ENCODE peak calls at places on chromosome 18, in seven cellular contexts. One of them, this sample, is unnamed.

GRCh38 chr18:79487198-79488165 is 91.8 kb downstream of the NFATC1 start:
- DNase-seq in dorsolateral prefrontal cortex: no peak
- DNase-seq in epithelial cell of esophagus: no peak
- DNase-seq in tibial nerve: no peak
- DNase-seq in fibroblast of pulmonary artery: no peak
- DNase-seq in cardiac muscle cell: no peak
- DNase-seq in AG04449: no peak
- DNase-seq in this sample: peak

GRCh38 chr18:22637787-22638186 is 220.1 kb upstream of the CTAGE1 start:
- DNase-seq in fibroblast of pulmonary artery: peak
- DNase-seq in epithelial cell of esophagus: peak
- DNase-seq in dorsolateral prefrontal cortex: no peak
- DNase-seq in AG04449: peak
- DNase-seq in tibial nerve: no peak
- DNase-seq in cardiac muscle cell: peak
- DNase-seq in this sample: no peak

GRCh38 chr18:43572165-43572564 is 294.9 kb upstream of the SYT4 start:
- DNase-seq in epithelial cell of esophagus: no peak
- DNase-seq in tibial nerve: no peak
- DNase-seq in cardiac muscle cell: no peak
- DNase-seq in fibroblast of pulmonary artery: no peak
- DNase-seq in dorsolateral prefrontal cortex: no peak
- DNase-seq in AG04449: no peak
- DNase-seq in this sample: no peak

GRCh38 chr18:32804126-32804888 is 31.5 kb upstream of the KLHL14 start:
- DNase-seq in fibroblast of pulmonary artery: no peak
- DNase-seq in tibial nerve: no peak
- DNase-seq in AG04449: no peak
- DNase-seq in cardiac muscle cell: no peak
- DNase-seq in epithelial cell of esophagus: no peak
- DNase-seq in dorsolateral prefrontal cortex: no peak
- DNase-seq in this sample: no peak

GRCh38 chr18:70397259-70397925 is 108.5 kb downstream of the SOCS6 start:
- DNase-seq in cardiac muscle cell: no peak
- DNase-seq in tibial nerve: no peak
- DNase-seq in fibroblast of pulmonary artery: no peak
- DNase-seq in epithelial cell of esophagus: peak
- DNase-seq in dorsolateral prefrontal cortex: no peak
- DNase-seq in AG04449: no peak
- DNase-seq in this sample: no peak

GRCh38 chr18:57951110-57951796 is 92.8 kb upstream of the NEDD4L start:
- DNase-seq in cardiac muscle cell: no peak
- DNase-seq in fibroblast of pulmonary artery: no peak
- DNase-seq in epithelial cell of esophagus: peak
- DNase-seq in AG04449: no peak
- DNase-seq in tibial nerve: no peak
- DNase-seq in dorsolateral prefrontal cortex: no peak
- DNase-seq in this sample: no peak

GRCh38 chr18:24862225-24862893 is 401.9 kb downstream of the HRH4 start:
- DNase-seq in fibroblast of pulmonary artery: no peak
- DNase-seq in AG04449: no peak
- DNase-seq in epithelial cell of esophagus: no peak
- DNase-seq in tibial nerve: peak
- DNase-seq in cardiac muscle cell: no peak
- DNase-seq in dorsolateral prefrontal cortex: no peak
- DNase-seq in this sample: no peak

GRCh38 chr18:10927290-10927979 is 221.9 kb downstream of the PIEZO2 start:
- DNase-seq in fibroblast of pulmonary artery: peak
- DNase-seq in dorsolateral prefrontal cortex: no peak
- DNase-seq in cardiac muscle cell: peak
- DNase-seq in AG04449: no peak
- DNase-seq in tibial nerve: no peak
- DNase-seq in epithelial cell of esophagus: no peak
- DNase-seq in this sample: no peak

GRCh38 chr18:78992041-78992735 is 12.6 kb downstream of the SALL3 start:
- DNase-seq in AG04449: no peak
- DNase-seq in epithelial cell of esophagus: no peak
- DNase-seq in tibial nerve: no peak
- DNase-seq in cardiac muscle cell: no peak
- DNase-seq in dorsolateral prefrontal cortex: no peak
- DNase-seq in fibroblast of pulmonary artery: no peak
- DNase-seq in this sample: peak

GRCh38 chr18:6752200-6752873 is 22.8 kb downstream of the ARHGAP28 start:
- DNase-seq in cardiac muscle cell: peak
- DNase-seq in epithelial cell of esophagus: no peak
- DNase-seq in fibroblast of pulmonary artery: peak
- DNase-seq in AG04449: no peak
- DNase-seq in dorsolateral prefrontal cortex: no peak
- DNase-seq in tibial nerve: no peak
- DNase-seq in this sample: no peak

GRCh38 chr18:49519041-49519971 is 32.3 kb upstream of the C18orf32 start:
- DNase-seq in cardiac muscle cell: no peak
- DNase-seq in epithelial cell of esophagus: no peak
- DNase-seq in tibial nerve: no peak
- DNase-seq in fibroblast of pulmonary artery: no peak
- DNase-seq in dorsolateral prefrontal cortex: no peak
- DNase-seq in AG04449: no peak
- DNase-seq in this sample: no peak

GRCh38 chr18:71304856-71305255 is 1016.0 kb downstream of the SOCS6 start:
- DNase-seq in AG04449: no peak
- DNase-seq in tibial nerve: no peak
- DNase-seq in cardiac muscle cell: no peak
- DNase-seq in dorsolateral prefrontal cortex: no peak
- DNase-seq in epithelial cell of esophagus: no peak
- DNase-seq in fibroblast of pulmonary artery: no peak
- DNase-seq in this sample: no peak

GRCh38 chr18:26865557-26865956 is at the start of gene AQP4:
- DNase-seq in fibroblast of pulmonary artery: no peak
- DNase-seq in cardiac muscle cell: no peak
- DNase-seq in dorsolateral prefrontal cortex: peak
- DNase-seq in AG04449: no peak
- DNase-seq in epithelial cell of esophagus: no peak
- DNase-seq in tibial nerve: no peak
- DNase-seq in this sample: no peak

GRCh38 chr18:55779711-55780590 is 192.0 kb upstream of the TCF4 start:
- DNase-seq in epithelial cell of esophagus: peak
- DNase-seq in tibial nerve: no peak
- DNase-seq in AG04449: no peak
- DNase-seq in cardiac muscle cell: peak
- DNase-seq in dorsolateral prefrontal cortex: peak
- DNase-seq in fibroblast of pulmonary artery: peak
- DNase-seq in this sample: peak

GRCh38 chr18:68549257-68549871 is 165.5 kb downstream of the TMX3 start:
- DNase-seq in AG04449: peak
- DNase-seq in epithelial cell of esophagus: no peak
- DNase-seq in tibial nerve: no peak
- DNase-seq in fibroblast of pulmonary artery: peak
- DNase-seq in cardiac muscle cell: peak
- DNase-seq in dorsolateral prefrontal cortex: no peak
- DNase-seq in this sample: no peak

GRCh38 chr18:61531182-61531581 is 198.0 kb downstream of the CDH20 start:
- DNase-seq in dorsolateral prefrontal cortex: peak
- DNase-seq in tibial nerve: no peak
- DNase-seq in fibroblast of pulmonary artery: peak
- DNase-seq in cardiac muscle cell: peak
- DNase-seq in AG04449: no peak
- DNase-seq in epithelial cell of esophagus: no peak
- DNase-seq in this sample: no peak

GRCh38 chr18:49486617-49486958 is 446 bp downstream of the C18orf32 start:
- DNase-seq in cardiac muscle cell: no peak
- DNase-seq in dorsolateral prefrontal cortex: peak
- DNase-seq in fibroblast of pulmonary artery: peak
- DNase-seq in AG04449: no peak
- DNase-seq in tibial nerve: no peak
- DNase-seq in epithelial cell of esophagus: no peak
- DNase-seq in this sample: no peak

GRCh38 chr18:4236940-4237686 is 218.0 kb downstream of the DLGAP1 start:
- DNase-seq in dorsolateral prefrontal cortex: no peak
- DNase-seq in fibroblast of pulmonary artery: no peak
- DNase-seq in epithelial cell of esophagus: no peak
- DNase-seq in AG04449: no peak
- DNase-seq in cardiac muscle cell: no peak
- DNase-seq in tibial nerve: no peak
- DNase-seq in this sample: no peak

GRCh38 chr18:78813898-78814297 is 165.7 kb upstream of the SALL3 start:
- DNase-seq in epithelial cell of esophagus: no peak
- DNase-seq in AG04449: no peak
- DNase-seq in cardiac muscle cell: no peak
- DNase-seq in fibroblast of pulmonary artery: no peak
- DNase-seq in tibial nerve: no peak
- DNase-seq in dorsolateral prefrontal cortex: no peak
- DNase-seq in this sample: no peak

DNA sequence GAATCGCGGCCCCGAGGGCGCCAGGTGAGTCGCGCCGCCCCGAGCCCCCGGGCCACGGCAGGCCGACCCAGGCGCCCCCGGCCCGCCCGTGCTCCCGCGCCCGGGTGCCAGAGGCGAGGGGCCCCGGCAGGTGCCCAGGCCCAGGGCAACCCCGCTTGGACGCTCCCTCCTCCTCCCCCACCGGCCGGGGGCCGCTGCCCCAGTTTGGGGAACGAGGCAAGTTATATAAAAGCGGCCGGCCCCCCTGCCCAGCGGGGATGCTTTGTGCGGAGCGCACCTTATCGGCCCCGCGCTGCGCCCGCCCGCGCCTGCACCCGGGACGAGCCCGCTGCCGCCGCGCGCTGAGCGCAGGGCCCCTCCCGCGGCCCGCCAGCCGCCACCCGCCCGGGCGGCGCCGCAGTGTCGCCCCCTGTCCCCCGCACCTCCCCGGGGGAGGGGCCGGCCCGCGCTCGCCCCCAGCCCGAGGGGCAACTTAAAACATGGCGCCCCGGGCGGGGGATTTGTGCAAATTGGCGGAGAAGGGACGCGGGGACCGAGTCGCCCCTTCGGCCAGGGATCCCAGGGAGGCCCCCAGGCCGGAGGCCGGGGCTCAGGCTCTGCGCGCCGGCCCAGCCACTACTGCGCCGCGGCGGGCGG is 643 bp downstream of the EPB41L3 start:
- DNase-seq in cardiac muscle cell: no peak
- DNase-seq in AG04449: no peak
- DNase-seq in fibroblast of pulmonary artery: no peak
- DNase-seq in dorsolateral prefrontal cortex: no peak
- DNase-seq in tibial nerve: no peak
- DNase-seq in epithelial cell of esophagus: no peak
- DNase-seq in this sample: peak
- TF ChIP-seq CTCF in cardiac muscle cell: no peak
- TF ChIP-seq CTCF in AG04449: no peak
- TF ChIP-seq CTCF in fibroblast of pulmonary artery: no peak
- TF ChIP-seq CTCF in dorsolateral prefrontal cortex: no peak
- TF ChIP-seq CTCF in tibial nerve: no peak
- TF ChIP-seq CTCF in epithelial cell of esophagus: no peak
- TF ChIP-seq CTCF in this sample: no peak

DNA sequence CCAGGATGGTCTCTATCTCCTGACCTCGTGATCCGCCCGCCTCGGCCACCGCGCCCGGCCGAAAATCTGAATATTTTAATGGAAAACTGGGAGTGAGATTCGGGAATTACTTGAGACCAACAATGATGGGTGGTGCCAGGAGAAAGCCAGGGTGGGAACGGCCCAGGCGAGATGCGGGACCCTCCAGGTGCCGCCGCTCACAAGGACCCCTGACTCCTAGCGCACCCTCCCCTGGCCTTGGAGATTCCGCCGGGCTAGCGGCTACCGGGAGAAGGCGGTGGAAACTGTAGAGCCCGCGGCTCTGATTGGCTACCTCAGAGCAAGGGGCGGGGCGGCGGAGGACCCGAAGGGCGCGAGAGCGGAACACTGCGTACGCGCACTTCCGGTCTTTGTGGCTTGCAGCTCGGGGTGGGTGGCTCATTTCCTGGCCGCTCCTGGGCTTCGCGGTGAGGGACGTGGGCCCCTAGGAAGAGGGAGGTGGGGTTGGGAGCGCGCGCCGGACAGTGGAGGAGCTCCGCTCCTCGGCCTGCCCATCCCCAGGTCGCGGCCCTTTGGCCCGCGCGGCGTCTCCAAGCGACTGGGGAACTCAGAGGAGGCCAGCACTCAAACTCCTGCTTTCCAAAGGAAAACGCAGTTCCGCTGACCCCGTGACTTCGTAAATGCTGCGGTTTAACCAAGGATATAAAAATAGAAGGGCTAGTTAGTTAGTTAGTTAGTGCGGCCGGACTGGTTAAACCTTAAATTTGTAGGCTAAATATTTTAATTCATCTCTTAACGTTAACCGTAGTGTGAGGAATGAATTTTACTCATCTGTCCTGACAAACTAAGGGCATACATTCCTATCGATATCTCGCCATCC is at the start of gene ZNF397:
- DNase-seq in fibroblast of pulmonary artery: peak
- DNase-seq in tibial nerve: peak
- DNase-seq in AG04449: peak
- DNase-seq in dorsolateral prefrontal cortex: peak
- DNase-seq in epithelial cell of esophagus: peak
- DNase-seq in cardiac muscle cell: peak
- DNase-seq in this sample: peak
- TF ChIP-seq CTCF in fibroblast of pulmonary artery: no peak
- TF ChIP-seq CTCF in tibial nerve: no peak
- TF ChIP-seq CTCF in AG04449: no peak
- TF ChIP-seq CTCF in dorsolateral prefrontal cortex: no peak
- TF ChIP-seq CTCF in epithelial cell of esophagus: no peak
- TF ChIP-seq CTCF in cardiac muscle cell: no peak
- TF ChIP-seq CTCF in this sample: no peak

DNA sequence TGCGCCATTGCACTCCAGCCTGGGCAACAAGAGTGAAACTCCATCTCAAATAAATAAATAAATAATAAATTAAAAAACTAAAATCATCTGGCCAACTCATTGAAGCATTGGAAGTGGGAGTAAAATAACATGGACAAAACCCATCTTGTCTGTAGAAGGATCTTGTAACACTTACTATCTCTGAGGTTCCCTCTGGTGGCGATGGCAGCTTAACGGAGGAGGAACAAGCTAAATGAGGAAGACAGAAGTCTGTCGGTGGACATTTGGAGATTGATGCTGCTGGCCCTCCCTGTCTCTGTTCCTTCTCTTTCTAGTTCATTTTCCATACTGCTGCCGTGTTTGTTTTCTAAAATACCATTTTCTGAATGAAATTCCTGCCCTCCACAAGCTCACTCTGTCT is 43.4 kb downstream of the ZCCHC2 start:
- DNase-seq in tibial nerve: peak
- DNase-seq in cardiac muscle cell: peak
- DNase-seq in epithelial cell of esophagus: peak
- DNase-seq in AG04449: no peak
- DNase-seq in fibroblast of pulmonary artery: peak
- DNase-seq in dorsolateral prefrontal cortex: peak
- DNase-seq in this sample: peak
- TF ChIP-seq CTCF in tibial nerve: no peak
- TF ChIP-seq CTCF in cardiac muscle cell: no peak
- TF ChIP-seq CTCF in epithelial cell of esophagus: peak
- TF ChIP-seq CTCF in AG04449: peak
- TF ChIP-seq CTCF in fibroblast of pulmonary artery: peak
- TF ChIP-seq CTCF in dorsolateral prefrontal cortex: peak
- TF ChIP-seq CTCF in this sample: peak

DNA sequence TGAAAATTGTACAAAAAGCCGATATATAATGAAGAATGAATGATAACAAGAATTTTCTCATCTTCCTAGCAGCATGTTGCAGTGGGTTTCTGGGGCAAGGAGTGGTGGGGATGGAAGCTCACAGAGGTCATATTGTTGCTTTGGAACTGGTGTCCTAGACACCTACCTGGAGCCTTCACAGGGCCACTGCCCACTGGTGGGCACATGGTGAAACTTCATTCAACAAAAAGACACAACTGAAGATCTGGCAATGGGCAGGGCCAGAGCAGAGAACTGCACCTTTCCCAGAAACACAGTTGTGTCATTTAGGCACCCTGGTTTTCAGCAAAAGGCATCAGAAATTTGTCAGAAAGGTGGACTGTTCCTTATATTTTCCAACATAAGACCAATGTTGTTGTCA is 115.3 kb downstream of the FHOD3 start:
- DNase-seq in epithelial cell of esophagus: peak
- DNase-seq in cardiac muscle cell: peak
- DNase-seq in AG04449: no peak
- DNase-seq in fibroblast of pulmonary artery: peak
- DNase-seq in tibial nerve: no peak
- DNase-seq in dorsolateral prefrontal cortex: no peak
- DNase-seq in this sample: no peak
- TF ChIP-seq CTCF in epithelial cell of esophagus: peak
- TF ChIP-seq CTCF in cardiac muscle cell: peak
- TF ChIP-seq CTCF in AG04449: peak
- TF ChIP-seq CTCF in fibroblast of pulmonary artery: peak
- TF ChIP-seq CTCF in tibial nerve: no peak
- TF ChIP-seq CTCF in dorsolateral prefrontal cortex: no peak
- TF ChIP-seq CTCF in this sample: no peak

This sample was measured in glutamatergic neuron.